ENCODE peak calls at places on chromosomes 4 and X, in eight cellular contexts. M is Peyer's patch, U is HCT116, P is uterus, H is transverse colon, K is tibial nerve, E is sigmoid colon, S is adrenal gland. R is an unnamed sample.

GRCh38 chr4:82561745-82562552 is at the start of gene TMEM150C:
- DNase-seq in P (no peak), S (peak), M (no peak), K (no peak), U (no peak), H (peak), E (no peak), R (no peak)

GRCh38 chrX:27619975-27620374 is 29.8 kb downstream of the DCAF8L2 start:
- DNase-seq in M (no peak), H (no peak), E (no peak), S (no peak), K (no peak), U (no peak), P (no peak), R (no peak)

GRCh38 chrX:23509256-23509655 is 158.0 kb upstream of the PRDX4 start:
- DNase-seq in U (no peak), K (no peak), P (no peak), M (no peak), S (no peak), H (no peak), E (no peak), R (no peak)

GRCh38 chr4:2820216-2820982 is 23.2 kb upstream of the ADD1 start:
- DNase-seq in K (no peak), P (no peak), M (no peak), H (peak), U (no peak), S (no peak), E (no peak), R (no peak)

GRCh38 chr4:184825394-184826314 is at the start of gene ACSL1:
- DNase-seq in M (peak), H (peak), K (peak), P (peak), U (no peak), S (peak), E (peak), R (peak)

GRCh38 chr4:30790998-30791397 is 70.8 kb downstream of the PCDH7 start:
- DNase-seq in M (no peak), S (no peak), E (no peak), U (no peak), H (no peak), K (no peak), P (no peak), R (no peak)

GRCh38 chrX:51420610-51421009 is 75.8 kb downstream of the NUDT11 start:
- DNase-seq in K (no peak), H (no peak), U (peak), E (no peak), P (no peak), S (peak), M (no peak), R (no peak)

GRCh38 chr4:72919937-72920336 is 149.6 kb downstream of the COX18 start:
- DNase-seq in M (no peak), E (no peak), H (no peak), K (no peak), U (no peak), S (no peak), P (no peak), R (no peak)

GRCh38 chr4:57109847-57110634 is at the start of gene IGFBP7:
- DNase-seq in S (peak), E (peak), H (peak), K (peak), U (no peak), M (peak), P (peak), R (no peak)

GRCh38 chr4:161003418-161004057 is 1160.3 kb downstream of the FSTL5 start:
- DNase-seq in P (no peak), S (no peak), K (no peak), M (no peak), H (no peak), U (no peak), E (no peak), R (no peak)

GRCh38 chr4:17787315-17787714 is 5.9 kb upstream of the FAM184B start:
- DNase-seq in H (no peak), E (no peak), U (no peak), S (no peak), P (no peak), K (no peak), M (no peak), R (no peak)

GRCh38 chr4:21885770-21886169 is 62.8 kb downstream of the KCNIP4 start:
- DNase-seq in M (no peak), S (no peak), U (no peak), E (no peak), P (no peak), H (no peak), K (no peak), R (no peak)

GRCh38 chrX:134660627-134661026 is 2.4 kb upstream of the PLAC1 start:
- DNase-seq in K (no peak), U (no peak), P (no peak), M (no peak), H (no peak), E (no peak), S (no peak), R (no peak)

GRCh38 chr4:1376841-1377605 is 29.2 kb downstream of the NKX1-1 start:
- DNase-seq in P (no peak), E (peak), M (no peak), U (no peak), H (no peak), S (no peak), K (no peak), R (no peak)

GRCh38 chr4:165461176-165461835 is 82.5 kb downstream of the CPE start:
- DNase-seq in U (no peak), M (no peak), S (peak), P (peak), K (no peak), H (no peak), E (no peak), R (no peak)

GRCh38 chrX:64850371-64851082 is 125.7 kb downstream of the ZC4H2 start:
- DNase-seq in S (no peak), K (no peak), P (no peak), U (no peak), M (no peak), H (no peak), E (no peak), R (no peak)

GRCh38 chr4:19256823-19257222 is 994.9 kb upstream of the SLIT2 start:
- DNase-seq in S (no peak), P (no peak), E (no peak), U (no peak), M (no peak), H (no peak), K (no peak), R (no peak)

GRCh38 chr4:94827481-94828110 is 69.8 kb downstream of the BMPR1B start:
- DNase-seq in P (no peak), H (no peak), M (no peak), U (peak), K (no peak), E (no peak), S (no peak), R (no peak)

GRCh38 chr4:130110189-130110588 is 1014.2 kb downstream of the C4orf33 start:
- DNase-seq in E (no peak), S (no peak), K (no peak), H (no peak), U (no peak), M (no peak), P (no peak), R (no peak)

GRCh38 chr4:27006247-27006603 is 145.6 kb downstream of the STIM2 start:
- DNase-seq in S (no peak), P (no peak), K (no peak), U (no peak), E (no peak), H (no peak), M (no peak), R (no peak)

GRCh38 chr4:141246243-141246642 is 25.5 kb downstream of the ZNF330 start:
- DNase-seq in K (no peak), S (no peak), H (no peak), M (no peak), P (no peak), E (no peak), U (no peak), R (no peak)

DNA sequence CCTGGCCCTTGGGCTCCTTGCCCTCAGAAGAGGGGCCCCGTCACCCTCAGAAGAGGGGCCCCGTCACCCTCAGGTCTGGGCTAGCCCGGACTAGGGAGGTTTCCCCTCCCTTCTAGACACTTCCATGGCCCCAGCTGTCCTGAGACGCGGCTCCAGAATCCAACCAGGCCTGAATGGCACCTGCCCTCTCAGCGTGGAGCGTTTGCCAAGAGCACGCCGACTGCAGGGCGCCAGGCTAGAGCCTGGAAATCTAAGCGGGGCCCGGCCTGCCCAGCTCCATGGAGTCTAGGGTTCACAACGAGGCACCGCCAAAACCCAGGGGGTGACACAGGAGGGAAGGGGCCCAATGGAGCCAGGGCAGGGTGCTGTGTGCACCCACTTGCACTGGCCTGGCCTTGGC is 7.8 kb upstream of the ATP2B3 start:
- DNase-seq in H (no peak), E (no peak), K (no peak), U (no peak), S (no peak), P (no peak), M (no peak), R (no peak)
- TF ChIP-seq CTCF in H (no peak), E (no peak), K (no peak), U (no peak), S (no peak), P (no peak), M (no peak), R (no peak)

DNA sequence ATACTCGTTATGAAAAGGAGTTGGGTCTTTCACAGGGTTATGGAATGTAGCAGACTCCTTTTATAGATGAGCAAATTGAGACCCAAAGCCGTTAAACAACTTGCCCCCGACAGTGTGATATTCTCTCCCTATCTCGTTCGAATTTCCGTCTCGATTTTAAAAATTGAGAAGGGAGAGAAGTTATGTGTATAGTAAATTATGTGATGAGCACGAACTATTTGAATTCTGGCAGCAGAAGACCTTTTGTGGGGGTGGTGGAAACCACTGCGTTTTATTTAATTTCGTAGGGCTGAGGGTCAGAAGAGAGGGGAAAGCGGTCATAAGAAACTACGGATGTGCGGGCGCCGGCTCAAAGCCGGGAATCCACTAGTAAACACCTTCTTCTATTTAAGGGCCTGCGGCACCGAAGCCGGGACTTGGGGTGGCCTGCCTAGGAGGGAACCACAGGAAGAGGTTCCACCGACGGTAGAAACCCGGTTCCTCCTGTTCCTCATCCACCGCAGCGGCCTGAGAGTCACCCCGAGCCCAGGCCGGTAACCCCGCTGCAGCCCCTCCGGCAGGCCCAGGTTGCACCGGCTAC is 1.5 kb upstream of the DDX3X start:
- DNase-seq in M (peak), P (no peak), H (peak), S (peak), E (peak), K (no peak), U (no peak), R (peak)
- TF ChIP-seq POLR2A in M (no peak), P (no peak), H (no peak), S (no peak), E (no peak), K (no peak), U (no peak), R (no peak)

GRCh38 chr4:14478504-14478903 is 523.8 kb upstream of the CPEB2 start:
- DNase-seq in U (no peak), E (no peak), H (no peak), S (no peak), P (no peak), M (no peak), K (no peak), R (no peak)
- TF ChIP-seq CTCF in U (no peak), E (no peak), H (no peak), S (no peak), P (no peak), M (no peak), K (no peak), R (no peak)

GRCh38 chr4:163493643-163494359 is 689 bp upstream of the TMA16 start:
- DNase-seq in U (no peak), E (no peak), M (peak), K (no peak), H (peak), S (peak), P (no peak), R (no peak)

GRCh38 chr4:163495900-163496299 is 1.4 kb downstream of the TMA16 start:
- DNase-seq in P (no peak), K (no peak), H (no peak), M (no peak), S (no peak), E (no peak), U (no peak), R (no peak)

GRCh38 chr4:163494360-163495241 is at the start of gene TMA16:
- DNase-seq in S (peak), H (peak), P (peak), M (peak), U (peak), E (peak), K (peak), R (peak)

GRCh38 chr4:163489929-163490328 is 4.6 kb upstream of the TMA16 start:
- DNase-seq in K (no peak), H (no peak), E (no peak), M (no peak), U (no peak), S (no peak), P (no peak), R (no peak)

DNA sequence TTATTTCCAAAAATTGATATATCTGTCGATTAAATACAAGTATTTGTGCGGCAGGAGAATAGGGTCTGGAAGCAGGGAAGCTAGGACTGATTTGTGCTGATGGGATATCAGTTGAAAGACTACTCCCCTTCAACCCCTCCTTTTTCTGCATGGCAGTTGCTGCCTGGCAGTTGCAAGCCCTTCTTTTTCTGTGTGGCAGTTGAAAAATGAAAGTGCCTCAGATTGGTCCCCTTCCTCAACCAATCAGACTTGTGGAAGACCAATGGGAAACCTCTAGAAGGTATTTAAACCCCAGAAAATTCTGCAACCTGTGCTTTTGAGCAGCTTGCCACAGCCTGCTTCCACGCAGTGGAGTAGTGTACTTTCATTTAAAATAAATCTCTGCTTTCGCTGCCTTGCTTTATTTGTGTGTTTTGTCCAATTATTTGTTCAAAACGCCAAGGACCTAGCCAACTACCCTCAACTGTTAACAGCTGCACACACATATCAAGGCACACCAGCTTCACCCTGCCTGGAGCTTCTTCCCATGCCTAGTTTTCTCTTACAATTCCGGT is 1.5 kb upstream of the TMA16 start:
- DNase-seq in K (no peak), H (no peak), E (no peak), P (no peak), M (no peak), S (no peak), U (peak), R (no peak)
- TF ChIP-seq POLR2A in K (no peak), H (no peak), E (no peak), P (no peak), M (no peak), S (no peak), U (peak), R (no peak)